ENCODE peak calls at places on chromosome 17, in ten cellular contexts. F is body of pancreas, I is nephron progenitor cell, Z is BJ, D is GM12878, W is lung, R is hepatocyte, J is GM10248, G is AG10803, V is foreskin fibroblast. K is an unnamed sample.

GRCh38 chr17:8056232-8056975 is 17.5 kb downstream of the ALOX15B start:
- DNase-seq in F (peak), I (no peak), Z (no peak), D (peak), W (peak), R (peak), J (peak), G (peak), V (no peak), K (no peak)

GRCh38 chr17:43952724-43953666 is 745 bp downstream of the PYY start:
- DNase-seq in F (no peak), I (peak), Z (no peak), D (no peak), W (no peak), R (no peak), J (no peak), G (no peak), V (no peak), K (peak)

GRCh38 chr17:15893333-15894024 is 51.5 kb upstream of the ADORA2B start:
- DNase-seq in F (peak), I (no peak), Z (no peak), D (no peak), W (no peak), R (no peak), J (no peak), G (no peak), V (no peak), K (no peak)

GRCh38 chr17:41520821-41521521 is 2.3 kb upstream of the KRT15 start:
- DNase-seq in F (no peak), I (no peak), Z (no peak), D (no peak), W (no peak), R (peak), J (no peak), G (no peak), V (no peak), K (no peak)

GRCh38 chr17:33142703-33143299 is 150.3 kb downstream of the ASIC2 start:
- DNase-seq in F (no peak), I (peak), Z (no peak), D (no peak), W (no peak), R (peak), J (no peak), G (peak), V (no peak), K (peak)

GRCh38 chr17:75250009-75250471 is 11.4 kb downstream of the GGA3 start:
- DNase-seq in F (no peak), I (no peak), Z (no peak), D (peak), W (no peak), R (no peak), J (peak), G (peak), V (no peak), K (no peak)

GRCh38 chr17:40323731-40324650 is 15.0 kb downstream of the RARA start:
- DNase-seq in F (peak), I (no peak), Z (no peak), D (no peak), W (peak), R (no peak), J (no peak), G (peak), V (no peak), K (no peak)

GRCh38 chr17:28811594-28812135 is 30.9 kb downstream of the FAM222B start:
- DNase-seq in F (peak), I (no peak), Z (no peak), D (no peak), W (no peak), R (peak), J (peak), G (peak), V (no peak), K (no peak)

GRCh38 chr17:18044609-18045008 is 5.4 kb downstream of the GID4 start:
- DNase-seq in F (no peak), I (no peak), Z (no peak), D (no peak), W (no peak), R (no peak), J (no peak), G (no peak), V (no peak), K (no peak)

GRCh38 chr17:75647061-75647460 is 13.8 kb downstream of the SMIM5 start:
- DNase-seq in F (no peak), I (no peak), Z (no peak), D (no peak), W (no peak), R (no peak), J (no peak), G (no peak), V (no peak), K (no peak)

GRCh38 chr17:3907483-3908216 is 8.6 kb downstream of the P2RX1 start:
- DNase-seq in F (no peak), I (no peak), Z (no peak), D (no peak), W (no peak), R (no peak), J (no peak), G (no peak), V (no peak), K (no peak)

GRCh38 chr17:34990921-34991365 is 10.6 kb downstream of the LIG3 start:
- DNase-seq in F (peak), I (no peak), Z (no peak), D (no peak), W (no peak), R (peak), J (no peak), G (peak), V (no peak), K (no peak)

GRCh38 chr17:35930211-35931065 is at the start of gene RDM1:
- DNase-seq in F (peak), I (peak), Z (no peak), D (peak), W (peak), R (peak), J (peak), G (peak), V (peak), K (peak)

GRCh38 chr17:5122586-5123342 is 6.9 kb downstream of the USP6 start:
- DNase-seq in F (peak), I (peak), Z (no peak), D (no peak), W (no peak), R (peak), J (no peak), G (no peak), V (no peak), K (peak)

GRCh38 chr17:67562036-67562435 is 155.7 kb upstream of the NOL11 start:
- DNase-seq in F (no peak), I (no peak), Z (no peak), D (no peak), W (no peak), R (no peak), J (no peak), G (no peak), V (no peak), K (no peak)

GRCh38 chr17:67557052-67557845 is 160.5 kb upstream of the NOL11 start:
- DNase-seq in F (no peak), I (no peak), Z (no peak), D (no peak), W (no peak), R (no peak), J (no peak), G (no peak), V (no peak), K (no peak)

GRCh38 chr17:67558740-67559380 is 158.9 kb upstream of the NOL11 start:
- DNase-seq in F (peak), I (no peak), Z (no peak), D (no peak), W (no peak), R (peak), J (no peak), G (peak), V (peak), K (no peak)

GRCh38 chr17:67557921-67558320 is 159.8 kb upstream of the NOL11 start:
- DNase-seq in F (no peak), I (no peak), Z (no peak), D (no peak), W (no peak), R (no peak), J (no peak), G (peak), V (peak), K (no peak)

DNA sequence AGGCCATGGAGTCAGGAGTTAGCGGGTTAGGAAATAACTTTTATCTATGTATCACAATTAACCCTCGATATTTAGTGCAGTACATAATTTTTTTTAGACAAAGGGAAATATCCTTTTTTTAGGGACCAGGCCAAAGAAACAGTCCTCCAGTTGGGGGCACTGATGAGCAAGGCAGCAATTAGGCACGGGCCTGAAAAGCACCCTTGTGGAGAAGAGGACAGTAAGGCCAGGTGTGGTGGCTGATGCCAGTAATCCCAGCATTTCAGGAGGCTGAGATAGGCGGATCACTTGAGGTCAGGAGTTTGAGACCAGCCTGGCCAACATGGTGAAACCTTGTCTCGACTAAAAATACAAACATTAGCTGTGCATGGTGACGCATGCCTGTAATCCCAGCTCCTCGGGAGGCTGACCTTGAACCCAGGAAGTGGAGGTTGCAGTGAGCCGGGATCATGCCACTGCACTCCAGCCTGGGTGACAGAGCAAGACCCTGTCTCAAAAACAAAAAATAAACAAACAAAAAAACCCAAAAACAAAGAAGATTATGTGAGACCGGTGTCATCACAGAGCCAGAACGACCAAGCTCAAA is 158.3 kb upstream of the NOL11 start:
- DNase-seq in F (no peak), I (no peak), Z (no peak), D (no peak), W (no peak), R (no peak), J (no peak), G (no peak), V (no peak), K (no peak)
- TF ChIP-seq CTCF in F (peak), I (no peak), Z (no peak), D (peak), W (peak), R (no peak), J (peak), G (no peak), V (no peak), K (peak)

GRCh38 chr17:63848834-63849689 is 6.6 kb upstream of the SMARCD2 start:
- DNase-seq in F (peak), I (peak), Z (no peak), D (peak), W (peak), R (peak), J (peak), G (peak), V (peak), K (peak)
- TF ChIP-seq CTCF in F (peak), I (peak), Z (peak), D (peak), W (peak), R (peak), J (peak), G (peak), V (peak), K (peak)

GRCh38 chr17:48037036-48037881 is at the start of gene COPZ2:
- DNase-seq in F (peak), I (peak), Z (no peak), D (no peak), W (peak), R (peak), J (peak), G (peak), V (no peak), K (peak)
- TF ChIP-seq CTCF in F (peak), I (peak), Z (peak), D (peak), W (no peak), R (peak), J (peak), G (peak), V (peak), K (peak)

DNA sequence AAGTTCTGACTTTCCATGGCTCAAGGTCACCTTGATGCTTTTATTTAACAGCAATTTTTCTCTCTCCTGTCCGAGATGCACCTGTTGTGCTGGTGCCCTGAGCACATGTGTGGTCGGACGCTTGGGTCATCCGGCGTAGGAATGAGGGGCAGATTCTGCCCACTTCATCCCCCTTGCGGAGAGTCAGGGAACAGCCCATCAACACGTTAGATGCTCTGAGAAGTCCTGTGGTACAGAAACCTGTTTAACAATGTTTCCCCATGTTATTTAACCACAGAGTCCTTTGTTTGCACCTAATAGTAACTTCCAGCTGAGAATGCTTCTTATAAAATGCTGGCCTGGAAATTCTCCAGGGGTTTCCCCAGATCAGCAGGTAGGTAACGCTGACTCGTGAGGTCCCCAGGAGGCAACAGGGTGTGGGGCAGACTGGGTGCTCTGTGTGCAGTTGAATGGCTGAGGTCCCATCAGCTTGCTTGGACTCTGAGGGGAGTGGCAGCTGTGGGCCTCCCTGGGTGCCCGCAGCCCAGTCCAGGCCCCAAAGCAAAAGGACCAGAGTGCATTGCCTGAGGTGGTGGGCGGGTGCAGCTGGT is 17.8 kb downstream of the DOC2B start:
- DNase-seq in F (no peak), I (no peak), Z (no peak), D (no peak), W (no peak), R (no peak), J (no peak), G (no peak), V (no peak), K (no peak)
- TF ChIP-seq CTCF in F (no peak), I (peak), Z (peak), D (peak), W (no peak), R (no peak), J (no peak), G (peak), V (no peak), K (peak)

DNA sequence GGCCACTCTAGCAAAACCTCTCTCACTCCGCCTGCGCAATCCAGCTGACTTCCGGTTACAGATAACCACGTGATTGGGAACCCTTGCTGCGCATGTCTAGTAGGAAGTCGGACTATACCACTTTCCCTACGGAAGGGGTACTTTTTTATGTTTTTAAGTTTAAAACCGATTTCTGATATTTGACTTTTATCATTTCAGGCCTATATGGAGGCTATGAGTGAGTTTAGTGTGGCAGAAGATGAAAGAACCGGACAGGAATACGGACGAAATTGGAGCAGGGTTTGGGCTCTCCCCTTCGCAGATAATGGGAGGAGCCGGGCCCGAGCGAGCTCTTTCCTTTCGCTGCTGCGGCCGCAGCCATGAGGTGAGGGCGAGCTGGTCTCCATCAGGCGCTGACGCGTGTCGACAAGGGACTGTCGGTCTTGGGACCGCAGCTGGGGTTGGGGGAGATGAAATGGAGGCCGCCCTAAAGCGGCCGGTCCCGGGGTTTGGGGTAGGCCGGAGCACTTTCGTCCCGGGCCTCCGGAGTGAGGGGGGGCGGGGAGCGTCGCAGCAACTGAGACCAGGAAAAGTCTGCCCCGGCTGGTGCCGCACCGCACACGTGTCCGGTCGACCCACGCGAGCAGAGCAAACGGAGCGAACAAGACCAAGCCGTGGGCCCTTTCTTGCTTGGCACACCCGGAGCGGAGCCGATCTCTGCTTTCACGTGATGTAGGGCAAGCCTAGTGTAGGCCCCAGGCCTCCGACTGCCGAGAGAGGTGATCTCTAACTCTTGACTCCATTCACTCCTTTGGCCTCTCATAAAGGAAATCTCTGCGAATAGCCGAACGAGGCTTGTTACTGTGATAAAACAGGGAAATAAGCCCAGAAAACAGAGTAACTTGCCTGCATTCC is at the start of gene RPL19:
- DNase-seq in F (peak), I (peak), Z (peak), D (peak), W (peak), R (peak), J (peak), G (peak), V (peak), K (peak)
- TF ChIP-seq CTCF in F (no peak), I (no peak), Z (no peak), D (no peak), W (no peak), R (no peak), J (no peak), G (no peak), V (no peak), K (no peak)

GRCh38 chr17:79125503-79125902 is 50.9 kb downstream of the ENGASE start:
- DNase-seq in F (no peak), I (no peak), Z (no peak), D (no peak), W (no peak), R (no peak), J (no peak), G (no peak), V (no peak), K (no peak)

GRCh38 chr17:79127534-79128135 is 53.0 kb downstream of the ENGASE start:
- DNase-seq in F (no peak), I (no peak), Z (no peak), D (no peak), W (no peak), R (no peak), J (no peak), G (no peak), V (no peak), K (no peak)

GRCh38 chr17:79124513-79125209 is 50.0 kb downstream of the ENGASE start:
- DNase-seq in F (no peak), I (no peak), Z (no peak), D (no peak), W (no peak), R (no peak), J (no peak), G (no peak), V (no peak), K (no peak)

GRCh38 chr17:79123988-79124387 is 49.4 kb downstream of the ENGASE start:
- DNase-seq in F (no peak), I (no peak), Z (no peak), D (no peak), W (no peak), R (no peak), J (no peak), G (no peak), V (no peak), K (no peak)

GRCh38 chr17:79126139-79126538 is 51.5 kb downstream of the ENGASE start:
- DNase-seq in F (no peak), I (no peak), Z (no peak), D (no peak), W (no peak), R (no peak), J (no peak), G (no peak), V (no peak), K (no peak)
- TF ChIP-seq CTCF in F (no peak), I (no peak), Z (no peak), D (peak), W (no peak), R (peak), J (no peak), G (peak), V (no peak), K (no peak)

DNA sequence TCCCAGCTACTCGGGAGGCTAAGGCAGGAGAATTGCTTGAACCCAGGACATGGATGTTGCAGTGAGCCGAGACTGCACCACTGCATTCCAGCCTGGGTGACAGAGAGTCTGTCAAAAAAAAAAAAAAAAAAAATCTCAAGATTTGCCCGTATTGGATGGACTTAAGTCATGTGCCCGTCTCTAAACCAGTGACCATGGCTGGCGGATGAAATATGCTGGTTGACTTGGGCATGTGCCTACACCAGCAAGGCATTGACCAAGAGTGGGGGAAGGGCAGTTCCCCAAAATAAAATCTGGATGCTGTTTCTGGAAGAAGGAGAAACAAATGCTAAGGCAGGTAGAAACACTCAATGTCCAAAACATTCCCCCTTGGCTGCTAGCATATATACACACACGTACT is 21.5 kb upstream of the COL1A1 start:
- DNase-seq in F (no peak), I (no peak), Z (no peak), D (no peak), W (no peak), R (no peak), J (no peak), G (peak), V (no peak), K (no peak)
- TF ChIP-seq CTCF in F (no peak), I (no peak), Z (no peak), D (no peak), W (no peak), R (no peak), J (no peak), G (no peak), V (no peak), K (no peak)

DNA sequence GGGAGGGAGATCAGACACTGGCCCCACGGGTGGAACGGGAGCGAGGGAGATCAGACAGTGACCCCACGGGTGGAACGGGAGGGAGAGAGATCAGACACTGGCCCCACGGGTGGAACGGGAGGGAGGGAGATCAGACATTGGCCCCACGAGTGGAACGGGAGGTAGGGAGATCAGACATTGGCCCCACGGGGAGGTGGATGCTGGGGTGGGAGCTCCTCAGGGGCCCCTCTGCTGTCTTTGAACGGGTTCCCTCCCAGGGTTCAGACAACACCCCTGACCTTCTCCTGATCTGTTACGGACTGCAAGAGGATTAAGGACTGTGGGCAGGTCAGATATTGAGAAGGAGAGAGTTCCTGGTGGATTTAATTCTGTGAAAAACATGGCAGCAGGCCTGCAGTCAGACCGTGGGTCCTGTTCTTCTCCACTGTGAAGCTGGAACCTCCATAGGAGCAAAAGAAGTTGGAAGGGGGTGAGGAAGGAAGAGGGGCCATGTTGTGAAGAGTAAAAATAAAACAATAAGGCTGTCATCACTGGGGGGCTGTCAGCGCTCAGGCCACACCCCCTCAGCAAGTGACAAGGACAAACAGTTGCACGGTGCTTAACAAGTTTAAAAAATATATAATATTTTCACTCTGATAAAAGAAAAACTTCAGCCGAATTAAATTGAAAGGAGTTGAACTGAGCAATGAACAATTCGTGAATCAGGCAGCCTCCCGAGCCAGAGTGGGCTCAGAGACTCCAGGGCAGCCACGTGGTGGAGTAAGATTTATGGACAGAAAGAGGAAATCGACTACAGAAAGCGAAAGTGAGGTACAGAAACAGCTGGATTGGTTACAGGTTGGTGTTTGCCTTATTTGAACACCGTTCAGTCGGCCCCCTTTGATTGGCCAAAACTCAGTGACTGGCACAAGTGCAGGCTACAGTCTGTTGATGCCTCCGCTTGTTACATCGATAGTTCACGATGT is 348.7 kb upstream of the TNRC6C start:
- DNase-seq in F (peak), I (no peak), Z (no peak), D (peak), W (no peak), R (no peak), J (peak), G (peak), V (peak), K (no peak)
- TF ChIP-seq CTCF in F (no peak), I (no peak), Z (no peak), D (no peak), W (no peak), R (no peak), J (no peak), G (no peak), V (no peak), K (no peak)